ENCODE peak calls at places on chromosome 11, in four cellular contexts. T, V, P and J are unnamed samples.

GRCh38 chr11:104487035-104487775 is 323.3 kb upstream of the PDGFD start:
- DNase-seq in T (no peak), V (no peak), P (no peak), J (no peak)

GRCh38 chr11:77406396-77406795 is 67.5 kb downstream of the PAK1 start:
- DNase-seq in T (no peak), V (no peak), P (no peak), J (no peak)

GRCh38 chr11:73201888-73202810 is 15.9 kb upstream of the P2RY2 start:
- DNase-seq in T (no peak), V (no peak), P (no peak), J (no peak)

GRCh38 chr11:2940166-2940929 is 11.1 kb upstream of the PHLDA2 start:
- DNase-seq in T (no peak), V (peak), P (no peak), J (no peak)

GRCh38 chr11:44010789-44011251 is 37.0 kb upstream of the ACCSL start:
- DNase-seq in T (no peak), V (no peak), P (no peak), J (no peak)

GRCh38 chr11:131999084-131999483 is 628.7 kb downstream of the NTM start:
- DNase-seq in T (peak), V (no peak), P (no peak), J (no peak)

GRCh38 chr11:12235549-12235944 is 125.2 kb downstream of the MICAL2 start:
- DNase-seq in T (no peak), V (no peak), P (no peak), J (peak)

GRCh38 chr11:79919340-79919739 is 478.5 kb upstream of the TENM4 start:
- DNase-seq in T (no peak), V (no peak), P (no peak), J (no peak)

GRCh38 chr11:68032997-68033707 is 2.7 kb downstream of the NDUFS8 start:
- DNase-seq in T (no peak), V (no peak), P (no peak), J (no peak)

GRCh38 chr11:130705670-130706421 is 210.4 kb downstream of the SNX19 start:
- DNase-seq in T (no peak), V (no peak), P (no peak), J (no peak)

GRCh38 chr11:108788565-108789199 is 123.8 kb downstream of the DDX10 start:
- DNase-seq in T (peak), V (no peak), P (no peak), J (peak)

GRCh38 chr11:33388793-33389525 is 131.8 kb downstream of the HIPK3 start:
- DNase-seq in T (no peak), V (no peak), P (no peak), J (no peak)

GRCh38 chr11:111836162-111836561 is 35.2 kb downstream of the ALG9 start:
- DNase-seq in T (no peak), V (no peak), P (no peak), J (no peak)

GRCh38 chr11:65381721-65382035 is 768 bp downstream of the SLC25A45 start:
- DNase-seq in T (peak), V (no peak), P (no peak), J (no peak)

GRCh38 chr11:69442807-69443137 is 38.7 kb upstream of the LINC01488 start:
- DNase-seq in T (peak), V (no peak), P (no peak), J (no peak)

GRCh38 chr11:84313830-84314359 is 1027.7 kb upstream of the CCDC90B start:
- DNase-seq in T (no peak), V (no peak), P (no peak), J (no peak)

GRCh38 chr11:14413307-14414072 is 54.5 kb upstream of the RRAS2 start:
- DNase-seq in T (peak), V (no peak), P (no peak), J (peak)

GRCh38 chr11:20973959-20974358 is 304.6 kb downstream of the NELL1 start:
- DNase-seq in T (peak), V (no peak), P (no peak), J (no peak)

GRCh38 chr11:12285811-12286222 is 91.6 kb upstream of the PARVA start:
- DNase-seq in T (no peak), V (no peak), P (no peak), J (no peak)

GRCh38 chr11:123434262-123434661 is 4.2 kb downstream of the GRAMD1B start:
- DNase-seq in T (peak), V (no peak), P (no peak), J (peak)

GRCh38 chr11:2276999-2277328 is 6.6 kb upstream of the ASCL2 start:
- DNase-seq in T (no peak), V (no peak), P (no peak), J (no peak)

GRCh38 chr11:113859665-113860064 is 15.7 kb downstream of the USP28 start:
- DNase-seq in T (no peak), V (no peak), P (no peak), J (no peak)

GRCh38 chr11:129141748-129142475 is 50.2 kb downstream of the ARHGAP32 start:
- DNase-seq in T (no peak), V (no peak), P (no peak), J (peak)

GRCh38 chr11:113579292-113579940 is 104.2 kb upstream of the DRD2 start:
- DNase-seq in T (no peak), V (no peak), P (no peak), J (no peak)

GRCh38 chr11:17512101-17512500 is 32.1 kb downstream of the USH1C start:
- DNase-seq in T (no peak), V (no peak), P (no peak), J (no peak)

GRCh38 chr11:19571906-19572305 is 140.7 kb upstream of the NAV2 start:
- DNase-seq in T (no peak), V (no peak), P (no peak), J (no peak)

GRCh38 chr11:34278708-34279297 is 79.0 kb downstream of the ABTB2 start:
- DNase-seq in T (no peak), V (no peak), P (no peak), J (no peak)